ENCODE peak calls at places on chromosomes 13 and 19, in four cellular contexts. One of them, this sample, is unnamed.

GRCh38 chr13:111367340-111367739 is 46.9 kb downstream of the TEX29 start:
- DNase-seq in NCI-H2227 treated with DMSO at 0.1 percent for 48 hours: no peak
- DNase-seq in foreskin fibroblast: no peak
- DNase-seq in brain microvascular endothelial cell: no peak
- DNase-seq in this sample: no peak

GRCh38 chr13:101985321-101985720 is 416.5 kb downstream of the FGF14 start:
- DNase-seq in foreskin fibroblast: no peak
- DNase-seq in brain microvascular endothelial cell: no peak
- DNase-seq in NCI-H2227 treated with DMSO at 0.1 percent for 48 hours: no peak
- DNase-seq in this sample: no peak

GRCh38 chr19:49536921-49537462 is 9.2 kb downstream of the RCN3 start:
- DNase-seq in foreskin fibroblast: no peak
- DNase-seq in brain microvascular endothelial cell: no peak
- DNase-seq in NCI-H2227 treated with DMSO at 0.1 percent for 48 hours: no peak
- DNase-seq in this sample: no peak

GRCh38 chr19:32407004-32407992 is 1.7 kb downstream of the DPY19L3 start:
- DNase-seq in foreskin fibroblast: peak
- DNase-seq in NCI-H2227 treated with DMSO at 0.1 percent for 48 hours: peak
- DNase-seq in brain microvascular endothelial cell: peak
- DNase-seq in this sample: no peak

GRCh38 chr13:104286566-104287290 is 1220.5 kb upstream of the SLC10A2 start:
- DNase-seq in brain microvascular endothelial cell: no peak
- DNase-seq in foreskin fibroblast: no peak
- DNase-seq in NCI-H2227 treated with DMSO at 0.1 percent for 48 hours: no peak
- DNase-seq in this sample: no peak

GRCh38 chr19:6734096-6734696 is 3.2 kb downstream of the GPR108 start:
- DNase-seq in foreskin fibroblast: no peak
- DNase-seq in brain microvascular endothelial cell: no peak
- DNase-seq in NCI-H2227 treated with DMSO at 0.1 percent for 48 hours: no peak
- DNase-seq in this sample: no peak

GRCh38 chr19:5025027-5025426 is 56.1 kb downstream of the KDM4B start:
- DNase-seq in NCI-H2227 treated with DMSO at 0.1 percent for 48 hours: no peak
- DNase-seq in brain microvascular endothelial cell: no peak
- DNase-seq in foreskin fibroblast: no peak
- DNase-seq in this sample: no peak

GRCh38 chr13:27922974-27923612 is 3.3 kb downstream of the PDX1 start:
- DNase-seq in NCI-H2227 treated with DMSO at 0.1 percent for 48 hours: no peak
- DNase-seq in brain microvascular endothelial cell: no peak
- DNase-seq in foreskin fibroblast: no peak
- DNase-seq in this sample: no peak

GRCh38 chr19:42989851-42990250 is 36.4 kb downstream of the PSG11 start:
- DNase-seq in NCI-H2227 treated with DMSO at 0.1 percent for 48 hours: no peak
- DNase-seq in foreskin fibroblast: no peak
- DNase-seq in brain microvascular endothelial cell: no peak
- DNase-seq in this sample: no peak

GRCh38 chr13:48715977-48716376 is 62.2 kb downstream of the CYSLTR2 start:
- DNase-seq in brain microvascular endothelial cell: no peak
- DNase-seq in foreskin fibroblast: no peak
- DNase-seq in NCI-H2227 treated with DMSO at 0.1 percent for 48 hours: no peak
- DNase-seq in this sample: no peak

GRCh38 chr19:57671124-57671895 is 2.6 kb downstream of the ZSCAN4 start:
- DNase-seq in NCI-H2227 treated with DMSO at 0.1 percent for 48 hours: no peak
- DNase-seq in brain microvascular endothelial cell: no peak
- DNase-seq in foreskin fibroblast: no peak
- DNase-seq in this sample: no peak

GRCh38 chr13:30744056-30744684 is 8.8 kb downstream of the ALOX5AP start:
- DNase-seq in brain microvascular endothelial cell: peak
- DNase-seq in NCI-H2227 treated with DMSO at 0.1 percent for 48 hours: no peak
- DNase-seq in foreskin fibroblast: peak
- DNase-seq in this sample: peak

GRCh38 chr19:52230685-52231084 is 38.7 kb upstream of the ZNF766 start:
- DNase-seq in foreskin fibroblast: no peak
- DNase-seq in NCI-H2227 treated with DMSO at 0.1 percent for 48 hours: no peak
- DNase-seq in brain microvascular endothelial cell: no peak
- DNase-seq in this sample: no peak

GRCh38 chr19:7970716-7971448 is 27.4 kb upstream of the TIMM44 start:
- DNase-seq in NCI-H2227 treated with DMSO at 0.1 percent for 48 hours: no peak
- DNase-seq in brain microvascular endothelial cell: peak
- DNase-seq in foreskin fibroblast: peak
- DNase-seq in this sample: no peak

GRCh38 chr13:92390217-92390616 is 836.4 kb upstream of the GPC6 start:
- DNase-seq in brain microvascular endothelial cell: no peak
- DNase-seq in NCI-H2227 treated with DMSO at 0.1 percent for 48 hours: no peak
- DNase-seq in foreskin fibroblast: no peak
- DNase-seq in this sample: no peak